ENCODE peak calls at places on chromosomes 11 and 22, in four cellular contexts. V, C, S and E are unnamed samples.

GRCh38 chr22:16774911-16775529 is 50.2 kb downstream of the XKR3 start:
- DNase-seq in V (no peak), C (no peak), S (no peak), E (no peak)

GRCh38 chr11:95832763-95833162 is 42.5 kb downstream of the CEP57 start:
- DNase-seq in V (no peak), C (no peak), S (no peak), E (no peak)

GRCh38 chr11:131473510-131473909 is 103.1 kb downstream of the NTM start:
- DNase-seq in V (no peak), C (no peak), S (no peak), E (no peak)

GRCh38 chr22:20429254-20430100 is 8.1 kb downstream of the SCARF2 start:
- DNase-seq in V (no peak), C (peak; percentile 100), S (no peak), E (no peak)

GRCh38 chr11:122179966-122180365 is 64.0 kb upstream of the BLID start:
- DNase-seq in V (no peak), C (no peak), S (no peak), E (no peak)

GRCh38 chr11:65858354-65859133 is 564 bp upstream of the CFL1 start:
- DNase-seq in V (no peak), C (no peak), S (no peak), E (no peak)

GRCh38 chr22:34972498-34972897 is 93.5 kb upstream of the ISX start:
- DNase-seq in V (no peak), C (no peak), S (no peak), E (no peak)

GRCh38 chr11:105344938-105345337 is 205.4 kb upstream of the CARD18 start:
- DNase-seq in V (no peak), C (no peak), S (no peak), E (no peak)

GRCh38 chr11:76637491-76638266 is 32.9 kb downstream of the LRRC32 start:
- DNase-seq in V (no peak), C (no peak), S (peak; percentile 67), E (no peak)

GRCh38 chr22:24810043-24810749 is 4.2 kb downstream of the SGSM1 start:
- DNase-seq in V (no peak), C (no peak), S (no peak), E (no peak)

DNA sequence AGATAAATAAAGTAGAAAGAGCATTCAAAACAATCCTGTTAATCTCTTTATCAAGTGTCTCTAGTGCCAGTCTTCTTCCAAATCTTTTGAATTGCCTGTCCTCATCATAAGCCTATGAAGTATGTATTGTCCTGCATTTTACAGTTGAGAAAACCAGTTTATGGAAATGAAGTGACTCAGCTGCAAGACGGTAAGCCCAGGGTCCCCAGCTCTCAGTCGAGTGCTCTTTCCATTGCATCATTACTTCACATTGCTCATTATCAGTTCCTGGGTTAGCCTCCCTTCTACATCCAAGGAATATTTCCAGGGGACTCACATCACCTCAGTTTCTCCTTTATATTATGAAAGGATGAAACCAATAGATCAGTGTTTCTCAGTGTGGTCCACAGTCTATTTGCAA is 9.1 kb upstream of the P4HA3 start:
- DNase-seq in V (no peak), C (no peak), S (no peak), E (no peak)
- TF ChIP-seq CHD4 in V (no peak), C (no peak), S (no peak), E (no peak)

DNA sequence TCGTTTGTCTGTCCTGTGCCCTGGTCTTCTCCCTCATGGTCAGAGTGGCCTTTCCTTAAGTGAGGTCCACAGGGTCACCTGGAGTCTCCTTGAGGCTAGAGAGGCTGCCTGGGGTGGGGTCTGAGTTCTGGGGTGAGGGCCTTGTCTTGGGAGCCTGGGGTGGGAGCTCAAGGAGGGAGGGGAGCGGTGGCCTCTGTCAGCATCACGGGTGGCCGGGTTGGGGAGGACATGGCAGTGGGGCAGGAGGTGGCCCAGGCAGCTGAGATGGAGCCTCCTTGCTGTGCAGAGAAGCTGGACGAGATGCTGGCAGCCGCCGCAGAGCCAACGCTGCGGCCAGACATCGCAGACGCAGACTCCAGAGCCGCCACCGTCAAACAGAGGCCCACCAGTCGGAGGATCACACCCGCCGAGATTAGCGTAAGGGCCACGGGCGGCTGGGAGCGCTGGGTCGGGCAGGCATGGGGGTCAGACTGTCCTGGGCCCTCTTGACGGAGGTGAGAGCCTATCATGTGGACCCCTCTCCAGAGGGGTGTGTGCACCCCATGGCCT is 23.3 kb upstream of the ACR start:
- DNase-seq in V (no peak), C (no peak), S (no peak), E (no peak)
- TF ChIP-seq USF2 in V (no peak), C (no peak), S (no peak), E (no peak)

DNA sequence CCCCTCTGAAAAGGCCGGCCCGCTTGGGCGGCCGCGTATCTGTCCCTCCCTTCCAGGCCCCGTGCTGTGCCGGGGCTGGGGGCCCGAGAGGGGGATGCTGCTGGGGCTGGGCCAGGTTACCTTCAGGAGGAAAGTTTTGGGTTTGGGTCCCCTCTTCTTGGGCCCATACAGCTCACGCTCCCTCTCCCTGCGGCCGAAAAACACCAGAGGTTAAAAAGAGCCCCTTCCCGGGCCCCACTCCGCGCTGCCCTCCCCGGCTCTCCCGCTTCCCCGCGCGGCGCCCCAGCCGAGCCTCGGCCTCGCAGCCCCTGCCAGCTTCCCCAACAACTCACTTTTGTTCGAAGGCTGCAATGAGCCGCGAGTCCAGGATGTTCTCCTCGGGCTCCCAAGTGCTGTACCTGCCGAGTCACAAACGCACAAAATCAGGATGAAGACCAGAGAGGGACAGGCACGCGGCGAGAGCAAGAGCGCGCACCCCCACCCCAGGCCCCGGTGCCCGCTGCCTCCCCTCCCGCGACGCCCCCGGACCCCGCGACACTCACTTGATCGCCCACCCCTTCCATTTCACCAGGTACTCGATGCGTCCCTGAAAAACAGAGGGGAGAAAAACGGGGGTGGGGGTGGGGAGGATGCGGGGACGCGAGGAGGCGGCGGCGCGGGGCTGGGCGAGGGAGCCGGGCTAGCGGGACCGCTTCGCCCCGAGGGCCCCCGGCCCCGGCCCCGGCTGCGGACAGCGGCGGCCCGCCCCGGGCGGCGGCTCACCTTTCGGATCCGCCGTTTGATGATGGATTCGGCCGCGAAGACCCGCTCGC is 450 bp downstream of the CBX6 start:
- DNase-seq in V (no peak), C (peak; percentile 18), S (no peak), E (no peak)
- TF ChIP-seq CHD4 in V (no peak), C (no peak), S (no peak), E (no peak)

DNA sequence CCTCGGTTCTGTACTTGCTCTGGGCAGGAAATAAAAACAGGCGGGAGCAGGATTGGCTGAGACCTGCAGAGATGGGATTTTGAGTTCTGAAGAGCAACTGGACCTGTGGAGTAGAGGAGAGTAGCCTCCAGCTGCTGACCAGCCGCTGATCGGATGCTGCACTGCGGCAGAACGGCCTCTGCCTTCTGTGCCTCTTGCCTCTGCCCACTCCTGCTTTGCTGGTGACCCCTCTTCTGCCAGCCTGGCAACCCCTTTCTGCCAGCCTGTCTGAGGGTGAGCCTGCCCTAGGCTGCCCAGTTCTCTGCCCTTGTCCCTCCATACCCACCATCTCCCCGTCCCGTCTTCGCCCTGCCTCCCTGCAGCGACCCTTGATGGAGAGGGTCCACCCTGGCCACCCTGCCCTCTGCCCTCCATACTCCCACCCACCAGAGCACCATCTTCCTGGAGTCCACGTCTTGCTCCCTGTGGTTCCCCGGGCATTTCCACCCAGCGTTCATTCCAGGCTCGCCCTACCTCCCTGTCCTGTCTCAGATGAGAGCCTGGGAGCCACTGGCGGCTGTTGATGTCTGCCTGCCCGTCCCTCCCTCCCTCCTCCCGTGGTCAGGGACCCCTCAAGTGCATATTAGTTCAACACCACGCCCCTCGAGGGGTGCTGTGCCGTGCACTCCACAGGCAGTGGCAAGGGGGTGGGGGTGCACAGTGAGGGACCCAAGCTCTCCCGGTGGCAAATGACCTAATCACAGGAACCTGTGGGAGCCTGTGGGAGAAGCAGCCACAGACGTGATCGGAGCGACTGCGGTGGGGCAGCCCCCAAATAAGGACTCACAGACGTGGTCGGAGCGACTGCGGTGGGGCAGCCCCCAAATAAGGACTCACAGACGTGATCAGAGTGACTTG is 863.3 kb downstream of the TBC1D22A start:
- DNase-seq in V (no peak), C (no peak), S (no peak), E (no peak)
- TF ChIP-seq USF2 in V (no peak), C (no peak), S (no peak), E (no peak)

GRCh38 chr11:120210651-120211521 is at the start of gene OAF:
- DNase-seq in V (peak; percentile 65), C (peak; percentile 84), S (no peak), E (peak; percentile 86)
- TF ChIP-seq CHD4 in V (no peak), C (no peak), S (no peak), E (no peak)

DNA sequence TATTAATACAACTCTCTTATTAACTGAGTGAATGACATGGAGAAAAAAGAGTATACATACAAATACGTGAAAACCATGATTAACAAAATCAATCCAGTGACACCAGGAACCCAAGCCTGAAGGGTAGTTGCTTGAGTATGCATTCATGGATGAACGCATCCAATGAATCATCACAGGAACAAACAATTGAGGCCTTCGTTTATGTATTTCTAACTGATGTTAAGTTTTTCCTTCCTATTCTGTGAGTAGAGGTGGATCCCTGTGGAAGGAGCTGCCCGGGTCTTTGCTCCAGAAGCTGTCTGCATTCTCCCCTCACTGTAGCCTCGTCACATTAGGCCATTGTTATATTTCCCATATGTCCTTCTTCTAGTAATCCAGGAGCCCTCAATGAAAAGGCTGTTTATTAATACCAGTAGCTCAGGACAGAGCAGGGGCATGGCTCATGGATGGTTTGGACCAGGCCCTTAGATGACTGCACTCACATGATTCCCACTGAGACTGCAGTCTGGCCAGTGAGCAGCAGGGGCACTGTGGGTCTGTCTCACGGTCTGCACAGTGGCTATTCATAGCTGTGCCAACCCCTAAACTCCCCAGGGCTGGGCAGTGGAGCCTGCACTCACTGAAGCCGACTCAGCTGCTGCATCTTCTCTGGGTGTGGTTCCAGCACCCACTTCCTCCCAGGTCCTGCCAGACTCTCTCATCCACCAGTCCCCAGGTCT is 128.1 kb upstream of the TOP3B start:
- DNase-seq in V (peak; percentile 52), C (peak; percentile 96), S (peak; percentile 93), E (no peak)
- TF ChIP-seq USF2 in V (no peak), C (no peak), S (no peak), E (no peak)